ENCODE peak calls at places on chromosomes 7 and 10, in six cellular contexts. A, M, X, I, B and R are unnamed samples.

GRCh38 chr10:113965683-113966082 is 78.0 kb upstream of the ADRB1 start:
- DNase-seq in A (no peak), M (no peak), X (peak), I (no peak), B (no peak), R (no peak)

GRCh38 chr7:95883208-95883607 is 110.9 kb downstream of the DYNC1I1 start:
- DNase-seq in A (no peak), M (no peak), X (no peak), I (no peak), B (no peak), R (no peak)

GRCh38 chr7:122199171-122199570 is 55.1 kb upstream of the AASS start:
- DNase-seq in A (no peak), M (no peak), X (no peak), I (no peak), B (no peak), R (no peak)

GRCh38 chr10:71740069-71740468 is 20.5 kb upstream of the C10orf105 start:
- DNase-seq in A (no peak), M (no peak), X (peak), I (no peak), B (no peak), R (no peak)

GRCh38 chr7:34672430-34672829 is 14.4 kb downstream of the NPSR1 start:
- DNase-seq in A (no peak), M (no peak), X (no peak), I (no peak), B (no peak), R (peak)

GRCh38 chr10:30935078-30935477 is 96.6 kb downstream of the ZNF438 start:
- DNase-seq in A (no peak), M (no peak), X (no peak), I (no peak), B (no peak), R (no peak)

GRCh38 chr7:156823441-156823840 is 69.5 kb downstream of the LMBR1 start:
- DNase-seq in A (no peak), M (no peak), X (peak), I (no peak), B (no peak), R (no peak)

GRCh38 chr7:47937065-47937687 is 11.1 kb downstream of the PKD1L1 start:
- DNase-seq in A (no peak), M (no peak), X (no peak), I (no peak), B (no peak), R (no peak)

GRCh38 chr10:114151486-114151885 is 22.5 kb downstream of the CCDC186 start:
- DNase-seq in A (peak), M (no peak), X (no peak), I (peak), B (no peak), R (peak)

GRCh38 chr10:98246911-98247820 is 20.8 kb downstream of the LOXL4 start:
- DNase-seq in A (no peak), M (no peak), X (no peak), I (no peak), B (no peak), R (no peak)

GRCh38 chr10:70985824-70986336 is 97.5 kb upstream of the PCBD1 start:
- DNase-seq in A (no peak), M (no peak), X (peak), I (no peak), B (no peak), R (no peak)

GRCh38 chr10:69769395-69769989 is 32.2 kb upstream of the COL13A1 start:
- DNase-seq in A (no peak), M (peak), X (no peak), I (peak), B (no peak), R (peak)

GRCh38 chr10:123007558-123008378 is 827 bp downstream of the IKZF5 start:
- DNase-seq in A (peak), M (peak), X (peak), I (peak), B (peak), R (peak)

GRCh38 chr7:81887098-81887497 is 117.3 kb upstream of the HGF start:
- DNase-seq in A (no peak), M (no peak), X (peak), I (no peak), B (no peak), R (no peak)

GRCh38 chr7:3236268-3236667 is 64.8 kb upstream of the SDK1 start:
- DNase-seq in A (no peak), M (no peak), X (no peak), I (no peak), B (no peak), R (no peak)

GRCh38 chr7:98216941-98217622 is 5.8 kb downstream of the BHLHA15 start:
- DNase-seq in A (no peak), M (no peak), X (no peak), I (no peak), B (no peak), R (no peak)

GRCh38 chr10:52599586-52600200 is 172.9 kb downstream of the MBL2 start:
- DNase-seq in A (no peak), M (no peak), X (no peak), I (no peak), B (no peak), R (no peak)

GRCh38 chr10:88994034-88994433 is 3.4 kb downstream of the FAS start:
- DNase-seq in A (no peak), M (no peak), X (no peak), I (no peak), B (no peak), R (no peak)

GRCh38 chr10:52659085-52659484 is 113.5 kb downstream of the MBL2 start:
- DNase-seq in A (no peak), M (no peak), X (no peak), I (no peak), B (no peak), R (no peak)

GRCh38 chr10:91088300-91089140 is 131.9 kb upstream of the PCGF5 start:
- DNase-seq in A (peak), M (peak), X (no peak), I (peak), B (peak), R (no peak)

GRCh38 chr10:34565934-34566333 is 249.2 kb downstream of the PARD3 start:
- DNase-seq in A (no peak), M (peak), X (no peak), I (no peak), B (no peak), R (no peak)

GRCh38 chr10:95791425-95791979 is 35.5 kb downstream of the ENTPD1 start:
- DNase-seq in A (no peak), M (no peak), X (no peak), I (no peak), B (no peak), R (no peak)

GRCh38 chr7:154931906-154932305 is 71.0 kb downstream of the PAXIP1 start:
- DNase-seq in A (no peak), M (no peak), X (no peak), I (no peak), B (no peak), R (no peak)

GRCh38 chr7:79820387-79820786 is 314.2 kb upstream of the GNAI1 start:
- DNase-seq in A (no peak), M (peak), X (no peak), I (no peak), B (no peak), R (no peak)

GRCh38 chr7:111753968-111754367 is 191.7 kb upstream of the IMMP2L start:
- DNase-seq in A (no peak), M (no peak), X (no peak), I (no peak), B (no peak), R (no peak)

GRCh38 chr10:121080324-121080807 is 229.2 kb downstream of the WDR11 start:
- DNase-seq in A (no peak), M (no peak), X (peak), I (no peak), B (no peak), R (no peak)

GRCh38 chr10:31017534-31018361 is 13.9 kb downstream of the ZNF438 start:
- DNase-seq in A (no peak), M (no peak), X (no peak), I (no peak), B (no peak), R (no peak)

GRCh38 chr7:72924417-72924747 is 513 bp upstream of the POM121 start:
- DNase-seq in A (no peak), M (no peak), X (no peak), I (no peak), B (no peak), R (no peak)

GRCh38 chr10:103983367-103983911 is 16.5 kb downstream of the SLK start:
- DNase-seq in A (no peak), M (peak), X (peak), I (no peak), B (no peak), R (no peak)

GRCh38 chr7:151109094-151110048 is 23.1 kb downstream of the AGAP3 start:
- DNase-seq in A (no peak), M (peak), X (no peak), I (no peak), B (peak), R (no peak)

GRCh38 chr10:119283818-119284217 is 76.4 kb downstream of the GRK5 start:
- DNase-seq in A (no peak), M (no peak), X (no peak), I (no peak), B (no peak), R (no peak)

GRCh38 chr10:127977368-127978009 is 70.6 kb downstream of the PTPRE start:
- DNase-seq in A (no peak), M (no peak), X (no peak), I (no peak), B (no peak), R (no peak)

GRCh38 chr10:103859161-103860141 is 4.1 kb upstream of the SH3PXD2A start:
- DNase-seq in A (peak), M (peak), X (peak), I (peak), B (peak), R (peak)

GRCh38 chr10:25390733-25391132 is 215.9 kb downstream of the GPR158 start:
- DNase-seq in A (no peak), M (peak), X (no peak), I (no peak), B (no peak), R (no peak)

GRCh38 chr7:23689165-23689564 is 9.2 kb downstream of the FAM221A start:
- DNase-seq in A (no peak), M (no peak), X (no peak), I (no peak), B (no peak), R (no peak)

GRCh38 chr7:110775046-110775445 is 315.9 kb upstream of the LRRN3 start:
- DNase-seq in A (no peak), M (no peak), X (no peak), I (no peak), B (no peak), R (no peak)

GRCh38 chr7:117800841-117801240 is 72.4 kb downstream of the CTTNBP2 start:
- DNase-seq in A (no peak), M (peak), X (no peak), I (no peak), B (no peak), R (no peak)

GRCh38 chr10:35937538-35937937 is 295.4 kb upstream of the FZD8 start:
- DNase-seq in A (no peak), M (no peak), X (no peak), I (no peak), B (no peak), R (no peak)

GRCh38 chr10:1581189-1581588 is 156.1 kb downstream of the ADARB2 start:
- DNase-seq in A (no peak), M (peak), X (no peak), I (no peak), B (peak), R (no peak)

GRCh38 chr10:8051851-8052257 is 2.6 kb upstream of the GATA3 start:
- DNase-seq in A (no peak), M (peak), X (no peak), I (no peak), B (no peak), R (no peak)

GRCh38 chr10:77359287-77359691 is 278.3 kb downstream of the KCNMA1 start:
- DNase-seq in A (no peak), M (no peak), X (no peak), I (no peak), B (no peak), R (no peak)

GRCh38 chr10:77358666-77359065 is 278.9 kb downstream of the KCNMA1 start:
- DNase-seq in A (no peak), M (no peak), X (no peak), I (no peak), B (no peak), R (no peak)

GRCh38 chr10:77355844-77356243 is 281.8 kb downstream of the KCNMA1 start:
- DNase-seq in A (no peak), M (no peak), X (no peak), I (no peak), B (no peak), R (peak)

GRCh38 chr10:77357185-77357584 is 280.4 kb downstream of the KCNMA1 start:
- DNase-seq in A (no peak), M (no peak), X (no peak), I (no peak), B (no peak), R (no peak)

GRCh38 chr10:77357611-77358010 is 280.0 kb downstream of the KCNMA1 start:
- DNase-seq in A (no peak), M (no peak), X (no peak), I (no peak), B (no peak), R (no peak)
- TF ChIP-seq REST in A (no peak), M (no peak), X (no peak), I (no peak), B (no peak), R (no peak)

GRCh38 chr7:605661-606450 is 86.2 kb upstream of the PDGFA start:
- DNase-seq in A (peak), M (no peak), X (no peak), I (no peak), B (no peak), R (no peak)
- TF ChIP-seq REST in A (no peak), M (no peak), X (no peak), I (no peak), B (no peak), R (no peak)

DNA sequence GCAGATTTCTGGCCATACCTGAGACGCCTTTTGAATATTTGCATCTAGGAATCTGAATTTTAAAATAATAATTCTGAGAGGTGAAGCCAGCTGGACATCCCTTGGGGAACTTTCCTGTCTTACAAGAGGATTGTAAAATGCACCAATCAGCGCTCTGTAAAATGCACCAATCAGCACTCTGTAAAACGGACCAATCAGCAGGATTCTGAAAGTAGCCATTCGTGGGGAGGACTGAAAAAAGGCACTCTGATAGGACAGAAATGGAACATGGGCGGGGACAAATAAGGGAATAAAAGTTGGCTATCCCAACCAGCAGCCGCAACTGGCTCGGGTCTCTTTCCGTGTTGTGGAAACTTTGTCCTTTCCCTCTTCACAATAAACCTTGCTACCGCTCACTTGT is 9.9 kb downstream of the PPIF start:
- DNase-seq in A (no peak), M (no peak), X (no peak), I (no peak), B (peak), R (no peak)
- TF ChIP-seq REST in A (no peak), M (no peak), X (no peak), I (no peak), B (no peak), R (no peak)

GRCh38 chr10:3100856-3101640 is 33.7 kb downstream of the PFKP start:
- DNase-seq in A (no peak), M (no peak), X (no peak), I (no peak), B (no peak), R (no peak)

GRCh38 chr10:3104251-3104918 is 37.0 kb downstream of the PFKP start:
- DNase-seq in A (no peak), M (no peak), X (no peak), I (no peak), B (no peak), R (no peak)

GRCh38 chr10:3103646-3104045 is 36.3 kb downstream of the PFKP start:
- DNase-seq in A (no peak), M (no peak), X (no peak), I (no peak), B (no peak), R (no peak)

GRCh38 chr10:3105166-3105565 is 37.8 kb downstream of the PFKP start:
- DNase-seq in A (no peak), M (no peak), X (no peak), I (no peak), B (no peak), R (no peak)

DNA sequence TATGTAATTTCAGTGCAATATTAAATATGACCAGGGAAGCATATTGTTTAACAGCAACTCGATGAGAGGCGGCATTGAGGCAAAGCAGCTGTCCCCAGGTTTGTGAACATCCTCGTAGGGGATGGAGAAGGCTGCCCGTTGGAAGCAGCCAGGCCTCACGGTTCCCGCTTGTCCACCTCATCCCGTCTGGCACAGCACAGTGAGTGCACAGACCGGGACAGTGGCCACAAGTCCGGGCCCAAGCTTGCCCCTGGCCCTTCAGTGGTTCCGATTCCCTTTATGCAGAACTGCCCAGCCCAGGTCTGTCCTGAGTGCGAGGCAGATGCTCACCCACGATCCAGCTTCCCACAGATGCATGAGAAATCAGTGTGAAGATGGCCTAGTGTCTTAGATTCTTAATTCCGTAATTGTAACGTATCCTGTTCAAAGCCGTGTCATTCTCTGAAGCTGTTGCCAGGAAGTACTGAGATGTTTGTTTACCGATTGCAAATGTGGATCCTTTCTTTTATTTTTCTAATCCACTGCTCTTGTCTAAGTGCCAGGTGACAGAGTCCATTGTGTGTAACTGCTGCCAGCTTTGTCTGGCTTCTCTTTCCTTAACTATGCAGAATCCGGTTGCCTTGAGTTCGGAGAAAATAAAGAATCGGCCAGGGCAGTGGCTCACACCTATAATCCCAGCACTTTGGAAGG is 35.5 kb downstream of the PFKP start:
- DNase-seq in A (peak), M (no peak), X (no peak), I (no peak), B (no peak), R (no peak)
- TF ChIP-seq REST in A (no peak), M (no peak), X (no peak), I (no peak), B (no peak), R (no peak)

GRCh38 chr7:41994746-41995110 is 242.3 kb downstream of the GLI3 start:
- DNase-seq in A (no peak), M (no peak), X (no peak), I (no peak), B (no peak), R (no peak)
- TF ChIP-seq REST in A (no peak), M (no peak), X (no peak), I (no peak), B (no peak), R (no peak)